ENCODE peak calls at places on chromosomes 12 and 14, in five cellular contexts. D, A, K, H and P are unnamed samples.

GRCh38 chr12:93823616-93824410 is 146.6 kb downstream of the CRADD start:
- DNase-seq in D (no peak), A (no peak), H (no peak), K (no peak), P (no peak)

GRCh38 chr14:88422919-88423318 is 37.5 kb downstream of the SPATA7 start:
- DNase-seq in H (no peak), K (no peak), A (no peak), D (no peak), P (no peak)

GRCh38 chr12:123139926-123140674 is 10.8 kb downstream of the PITPNM2 start:
- DNase-seq in K (no peak), A (no peak), D (peak; percentile 75), H (peak; percentile 57), P (no peak)

GRCh38 chr14:100589071-100589759 is 2.0 kb upstream of the BEGAIN start:
- DNase-seq in K (no peak), H (no peak), A (peak; percentile 4), D (no peak), P (no peak)

GRCh38 chr12:19757317-19757877 is 318.1 kb downstream of the AEBP2 start:
- DNase-seq in D (no peak), H (no peak), K (no peak), A (no peak), P (no peak)

GRCh38 chr14:68285421-68286179 is 466.0 kb downstream of the RAD51B start:
- DNase-seq in H (peak; percentile 23), D (no peak), A (no peak), K (no peak), P (no peak)

GRCh38 chr12:3069714-3070113 is 7.5 kb upstream of the TSPAN9 start:
- DNase-seq in K (no peak), H (no peak), A (no peak), D (no peak), P (no peak)

GRCh38 chr12:56188116-56188785 is 1.0 kb downstream of the SMARCC2 start:
- DNase-seq in K (no peak), H (no peak), A (no peak), D (peak; percentile 38), P (no peak)

GRCh38 chr12:52055781-52056711 is 4.8 kb downstream of the NR4A1 start:
- DNase-seq in H (peak; percentile 52), A (no peak), K (peak; percentile 31), D (no peak), P (peak; percentile 38)

GRCh38 chr14:65958664-65959562 is 527.3 kb upstream of the CCDC196 start:
- DNase-seq in A (no peak), K (no peak), D (peak; percentile 22), H (no peak), P (peak; percentile 37)

GRCh38 chr14:102760485-102761193 is 16.6 kb upstream of the TRAF3 start:
- DNase-seq in A (no peak), K (no peak), H (no peak), D (no peak), P (no peak)

GRCh38 chr12:6927379-6927991 is at the start of gene ATN1:
- DNase-seq in A (peak; percentile 86), K (peak; percentile 91), D (peak; percentile 79), H (peak; percentile 79), P (peak; percentile 84)

GRCh38 chr14:101196795-101197590 is 293.5 kb upstream of the RTL1 start:
- DNase-seq in K (no peak), H (no peak), D (no peak), A (no peak), P (no peak)

GRCh38 chr12:12883369-12884001 is 7.9 kb upstream of the GPRC5A start:
- DNase-seq in H (no peak), A (no peak), K (no peak), D (peak; percentile 62), P (no peak)

GRCh38 chr14:29712586-29712985 is 215.1 kb downstream of the PRKD1 start:
- DNase-seq in K (no peak), H (no peak), D (no peak), A (no peak), P (no peak)

GRCh38 chr14:68655021-68655811 is 137.7 kb downstream of the ZFP36L1 start:
- DNase-seq in A (no peak), H (no peak), K (no peak), D (no peak), P (no peak)

GRCh38 chr14:24145700-24146621 is at the start of gene PSME2:
- DNase-seq in K (no peak), A (no peak), D (no peak), H (no peak), P (no peak)

GRCh38 chr12:54581412-54581811 is 7.0 kb downstream of the PPP1R1A start:
- DNase-seq in D (no peak), K (no peak), H (no peak), A (no peak), P (no peak)

GRCh38 chr14:63134801-63135200 is 69.4 kb upstream of the RHOJ start:
- DNase-seq in D (no peak), A (no peak), H (no peak), K (no peak), P (no peak)

GRCh38 chr14:73633517-73634332 is 11.1 kb upstream of the DNAL1 start:
- DNase-seq in H (peak; percentile 69), A (peak; percentile 37), K (peak; percentile 59), D (peak; percentile 74), P (peak; percentile 77)

GRCh38 chr14:105760691-105761344 is 234.4 kb downstream of the TMEM121 start:
- DNase-seq in D (no peak), A (no peak), K (no peak), H (no peak), P (no peak)

GRCh38 chr12:128190614-128191013 is 76.4 kb upstream of the TMEM132C start:
- DNase-seq in A (no peak), D (no peak), K (no peak), H (no peak), P (no peak)

GRCh38 chr12:630656-631632 is 32.3 kb downstream of the NINJ2 start:
- DNase-seq in A (peak; percentile 76), K (peak; percentile 61), D (peak; percentile 55), H (peak; percentile 84), P (peak; percentile 86)

GRCh38 chr12:64097346-64098105 is 124.6 kb downstream of the KICS2 start:
- DNase-seq in H (no peak), A (no peak), K (peak; percentile 19), D (no peak), P (no peak)

GRCh38 chr12:57483466-57483865 is 3.8 kb upstream of the ARHGAP9 start:
- DNase-seq in D (no peak), H (no peak), A (no peak), K (no peak), P (no peak)

GRCh38 chr14:93100570-93100969 is 15.2 kb downstream of the ITPK1 start:
- DNase-seq in K (no peak), H (no peak), A (no peak), D (no peak), P (no peak)

DNA sequence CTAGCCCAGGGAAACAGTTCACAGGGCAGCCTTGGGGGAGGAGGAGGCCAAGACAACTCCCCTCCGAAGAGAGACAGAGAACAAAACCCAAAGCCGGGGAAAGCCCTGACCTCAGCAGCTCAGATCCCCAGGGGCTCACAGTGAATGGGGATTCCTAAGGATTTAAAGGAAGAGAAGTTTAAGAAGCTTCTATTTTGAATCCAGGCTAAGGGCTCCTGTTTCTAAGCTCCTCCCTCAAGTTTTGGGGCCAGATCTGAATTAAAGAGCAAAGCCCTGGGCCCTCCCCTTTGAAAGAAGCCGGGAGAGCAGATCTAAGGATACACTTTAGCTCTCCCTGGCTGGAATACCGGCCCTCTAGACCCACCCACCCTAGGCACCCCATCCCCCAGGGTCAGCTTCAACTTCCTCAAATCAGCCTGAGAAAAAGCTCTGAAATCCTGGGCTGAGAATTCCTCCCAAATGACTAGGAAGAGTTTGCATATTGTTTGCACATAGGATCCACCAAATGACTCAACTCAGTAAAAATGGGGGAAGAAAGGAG is 3.9 kb downstream of the KDM2B start:
- DNase-seq in H (no peak), A (no peak), D (peak; percentile 40), K (no peak), P (no peak)
- H3K4me1 ChIP-seq in H (peaks cover 65% of the 10 kb centered on the region), A (peaks cover 52% of the 10 kb centered on the region), D (peaks cover 5% of the 10 kb centered on the region), K (peaks cover 28% of the 10 kb centered on the region), P (peaks cover 20% of the 10 kb centered on the region)

GRCh38 chr12:48968004-48968403 is 3.5 kb downstream of the WNT10B start:
- DNase-seq in D (no peak), A (no peak), H (no peak), K (no peak), P (no peak)

GRCh38 chr12:48961801-48962200 is 4.5 kb upstream of the ARF3 start:
- DNase-seq in D (no peak), H (no peak), A (no peak), K (no peak), P (no peak)

GRCh38 chr12:48968467-48968866 is 3.1 kb downstream of the WNT10B start:
- DNase-seq in D (no peak), H (no peak), A (no peak), K (no peak), P (no peak)

GRCh38 chr12:48966177-48966890 is 5.2 kb downstream of the WNT10B start:
- DNase-seq in D (no peak), H (no peak), K (no peak), A (no peak), P (no peak)

DNA sequence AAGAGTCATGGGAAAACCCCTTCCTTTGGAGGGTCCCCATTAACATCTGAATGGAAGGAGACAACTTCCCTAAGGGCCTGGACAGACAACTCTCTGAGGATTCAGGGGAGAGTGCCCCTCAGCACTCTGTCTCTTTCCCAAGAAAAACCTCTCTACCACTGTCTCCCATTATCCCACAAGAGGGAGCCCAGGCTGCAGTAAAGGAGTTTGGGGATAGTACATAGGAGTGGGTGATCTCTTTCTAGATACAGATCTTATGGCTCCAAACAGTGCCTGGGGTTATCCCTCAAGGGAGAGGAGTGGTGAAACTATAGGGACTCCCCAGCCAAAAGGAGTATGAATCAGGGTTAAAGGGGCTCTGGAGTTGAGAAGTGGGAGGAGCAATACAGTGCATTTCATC is 6.1 kb downstream of the WNT10B start:
- DNase-seq in H (no peak), K (no peak), D (no peak), A (no peak), P (no peak)
- TF ChIP-seq CTCF in H (no peak), K (peak; percentile 22), D (no peak), A (peak; percentile 21), P (no peak)

GRCh38 chr12:116135209-116135930 is 142.1 kb downstream of the MED13L start:
- DNase-seq in D (no peak), A (no peak), K (peak; percentile 27), H (no peak), P (peak; percentile 27)
- H3K4me1 ChIP-seq in D (peaks cover 8% of the 10 kb centered on the region), A (peaks cover 76% of the 10 kb centered on the region), K (peaks cover 26% of the 10 kb centered on the region), H (peaks cover 77% of the 10 kb centered on the region), P (peaks cover 37% of the 10 kb centered on the region)

GRCh38 chr14:59018460-59018859 is 170.0 kb upstream of the DAAM1 start:
- DNase-seq in K (no peak), H (no peak), D (no peak), A (no peak), P (no peak)

GRCh38 chr14:59026086-59026485 is 162.4 kb upstream of the DAAM1 start:
- DNase-seq in D (no peak), K (no peak), H (no peak), A (no peak), P (no peak)

GRCh38 chr14:59020382-59020781 is 168.1 kb upstream of the DAAM1 start:
- DNase-seq in A (no peak), K (no peak), D (no peak), H (no peak), P (peak; percentile 47)

GRCh38 chr14:59018978-59019377 is 169.5 kb upstream of the DAAM1 start:
- DNase-seq in A (no peak), D (no peak), K (no peak), H (no peak), P (no peak)

DNA sequence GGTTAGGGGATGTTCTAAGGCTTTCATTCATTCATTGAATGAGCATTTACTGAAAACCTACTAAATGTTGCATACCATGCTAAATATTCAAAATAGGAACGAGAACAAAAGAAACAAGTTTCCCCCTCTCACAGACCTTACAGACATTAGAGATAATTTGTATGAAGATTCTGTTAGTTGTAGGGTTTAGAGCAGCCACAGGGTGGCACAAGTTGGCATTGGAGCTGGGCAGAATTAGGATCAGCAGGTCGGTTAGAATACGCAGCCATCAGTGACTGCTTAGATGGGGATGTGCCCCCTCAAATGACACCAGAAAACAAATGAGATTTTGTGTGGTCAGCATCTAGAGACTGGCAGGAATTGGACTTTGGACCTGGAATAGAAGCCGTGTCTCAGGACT is 166.3 kb upstream of the DAAM1 start:
- DNase-seq in K (no peak), H (no peak), A (no peak), D (no peak), P (no peak)
- TF ChIP-seq CTCF in K (no peak), H (no peak), A (peak; percentile 21), D (no peak), P (no peak)